ENCODE peak calls at places on chromosomes 13 and 19, in six cellular contexts. Q is tibial artery, X is Peyer's patch, P is AG04450, D is lung, N is mammary epithelial cell. E is an unnamed sample.

GRCh38 chr19:56314584-56315075 is at the start of gene ZSCAN5A:
- DNase-seq in N (peak), P (peak), X (peak), D (peak), Q (peak), E (peak)

GRCh38 chr19:55333870-55334269 is 5.8 kb upstream of the KMT5C start:
- DNase-seq in N (no peak), D (no peak), Q (no peak), X (peak), P (no peak), E (no peak)

GRCh38 chr13:33340631-33341030 is 55.1 kb upstream of the STARD13 start:
- DNase-seq in D (no peak), X (no peak), N (no peak), P (no peak), Q (no peak), E (no peak)

GRCh38 chr13:76331948-76332712 is 554.1 kb downstream of the KCTD12 start:
- DNase-seq in X (no peak), P (peak), D (no peak), Q (no peak), N (no peak), E (no peak)

GRCh38 chr19:2309734-2310362 is 1.9 kb upstream of the LINGO3 start:
- DNase-seq in P (no peak), Q (no peak), N (no peak), D (no peak), X (no peak), E (no peak)

GRCh38 chr19:16628984-16629691 is 1.1 kb upstream of the MED26 start:
- DNase-seq in P (peak), Q (no peak), D (no peak), X (no peak), N (peak), E (no peak)

GRCh38 chr13:111909971-111910671 is 156.8 kb upstream of the SOX1 start:
- DNase-seq in P (no peak), N (no peak), D (peak), X (peak), Q (peak), E (no peak)

GRCh38 chr19:3403489-3404323 is 37.3 kb downstream of the NFIC start:
- DNase-seq in Q (peak), X (peak), D (peak), N (peak), P (peak), E (peak)

GRCh38 chr13:113536461-113537110 is 46.1 kb upstream of the DCUN1D2 start:
- DNase-seq in P (no peak), N (no peak), Q (peak), D (no peak), X (no peak), E (no peak)

GRCh38 chr19:44142014-44142523 is 715 bp downstream of the ZNF234 start:
- DNase-seq in P (no peak), N (peak), X (no peak), D (no peak), Q (no peak), E (no peak)

GRCh38 chr13:28412981-28413380 is 81.9 kb downstream of the FLT1 start:
- DNase-seq in Q (no peak), X (no peak), N (no peak), D (no peak), P (no peak), E (no peak)

GRCh38 chr13:93108111-93108581 is 118.5 kb upstream of the GPC6 start:
- DNase-seq in Q (no peak), X (no peak), P (no peak), D (no peak), N (no peak), E (no peak)

GRCh38 chr13:43331676-43332075 is 308.3 kb downstream of the DNAJC15 start:
- DNase-seq in X (no peak), D (no peak), Q (no peak), P (no peak), N (no peak), E (no peak)

GRCh38 chr13:71240906-71241305 is 626.1 kb downstream of the DACH1 start:
- DNase-seq in N (no peak), P (no peak), D (no peak), Q (no peak), X (no peak), E (no peak)

GRCh38 chr13:30659980-30660379 is 42.3 kb downstream of the USPL1 start:
- DNase-seq in N (peak), P (no peak), X (no peak), Q (no peak), D (no peak), E (no peak)

GRCh38 chr19:4371898-4372629 is 28.3 kb downstream of the SH3GL1 start:
- DNase-seq in D (no peak), Q (peak), X (no peak), P (no peak), N (no peak), E (no peak)

GRCh38 chr19:35144600-35145436 is 1.8 kb downstream of the FXYD7 start:
- DNase-seq in P (no peak), D (peak), Q (no peak), X (no peak), N (peak), E (no peak)

GRCh38 chr19:52896431-52897148 is 845 bp downstream of the ZNF320 start:
- DNase-seq in P (no peak), X (peak), N (peak), Q (no peak), D (peak), E (no peak)

GRCh38 chr19:35211545-35212230 is 16.9 kb downstream of the FAM187B start:
- DNase-seq in X (no peak), D (no peak), P (no peak), N (no peak), Q (peak), E (no peak)

GRCh38 chr19:45059258-45059965 is 16.9 kb downstream of the ZNF296 start:
- DNase-seq in Q (peak), N (peak), P (peak), D (peak), X (peak), E (no peak)

GRCh38 chr19:11480081-11480926 is 542 bp downstream of the ELAVL3 start:
- DNase-seq in Q (no peak), X (no peak), P (no peak), D (no peak), N (no peak), E (no peak)

GRCh38 chr19:29524912-29525870 is 603 bp upstream of the VSTM2B start:
- DNase-seq in P (no peak), D (no peak), X (no peak), Q (no peak), N (peak), E (no peak)

GRCh38 chr13:50732712-50733111 is 110.8 kb downstream of the DLEU7 start:
- DNase-seq in Q (no peak), P (no peak), D (no peak), X (no peak), N (peak), E (no peak)

GRCh38 chr19:33666196-33666595 is 44.4 kb downstream of the CHST8 start:
- DNase-seq in D (no peak), X (no peak), N (no peak), P (no peak), Q (no peak), E (no peak)

GRCh38 chr13:110916671-110917142 is 1.8 kb upstream of the ANKRD10 start:
- DNase-seq in Q (no peak), P (no peak), X (no peak), N (peak), D (no peak), E (no peak)

GRCh38 chr19:31315621-31316011 is 33.6 kb downstream of the TSHZ3 start:
- DNase-seq in P (no peak), Q (no peak), N (no peak), D (no peak), X (no peak), E (no peak)

GRCh38 chr19:31313291-31314030 is 35.8 kb downstream of the TSHZ3 start:
- DNase-seq in D (no peak), Q (no peak), N (no peak), X (no peak), P (no peak), E (no peak)

GRCh38 chr19:31316201-31316951 is 32.9 kb downstream of the TSHZ3 start:
- DNase-seq in N (no peak), Q (no peak), P (no peak), D (no peak), X (no peak), E (no peak)

GRCh38 chr19:31314156-31314555 is 35.1 kb downstream of the TSHZ3 start:
- DNase-seq in Q (no peak), N (no peak), D (no peak), P (no peak), X (no peak), E (no peak)

GRCh38 chr19:31314849-31315620 is 34.2 kb downstream of the TSHZ3 start:
- DNase-seq in D (no peak), Q (no peak), X (no peak), N (no peak), P (no peak), E (no peak)
- TF ChIP-seq CTCF in D (no peak), Q (no peak), X (no peak), N (no peak), P (peak), E (no peak)

GRCh38 chr13:61778531-61778930 is 362.9 kb upstream of the PCDH20 start:
- DNase-seq in N (no peak), Q (no peak), X (no peak), P (no peak), D (no peak), E (no peak)

GRCh38 chr13:61774903-61775302 is 359.3 kb upstream of the PCDH20 start:
- DNase-seq in X (no peak), N (no peak), D (no peak), Q (no peak), P (no peak), E (no peak)

GRCh38 chr13:61779456-61779855 is 363.8 kb upstream of the PCDH20 start:
- DNase-seq in P (no peak), N (no peak), X (no peak), D (no peak), Q (no peak), E (no peak)

GRCh38 chr13:61777902-61778301 is 362.3 kb upstream of the PCDH20 start:
- DNase-seq in D (no peak), X (no peak), P (no peak), Q (no peak), N (no peak), E (no peak)

DNA sequence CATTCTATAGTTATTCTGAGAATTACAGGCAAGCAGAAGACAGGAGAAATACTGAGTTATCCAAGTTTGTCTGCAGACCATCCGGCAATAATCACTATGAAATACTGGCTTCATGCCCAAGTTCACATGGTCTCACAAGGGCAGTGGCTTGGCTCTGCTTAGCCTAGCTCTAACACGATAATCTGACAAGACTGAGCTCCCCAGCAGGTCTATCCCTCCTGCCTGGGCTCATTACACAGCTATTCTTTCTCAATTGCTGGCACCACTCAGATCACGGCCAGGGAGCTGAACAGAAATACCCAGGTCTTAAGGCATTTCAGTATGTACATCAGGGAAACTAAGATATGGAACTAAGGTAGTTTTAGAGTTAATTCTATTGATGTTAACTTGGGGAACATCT is 361.6 kb upstream of the PCDH20 start:
- DNase-seq in X (no peak), P (no peak), N (no peak), Q (no peak), D (no peak), E (no peak)
- H3K27ac ChIP-seq in X (no peak), P (no peak), N (no peak), Q (no peak), D (no peak), E (no peak)

GRCh38 chr19:37329686-37330085 is 41.2 kb upstream of the ZNF527 start:
- DNase-seq in D (no peak), N (no peak), P (no peak), Q (no peak), X (no peak), E (no peak)
- TF ChIP-seq CTCF in D (no peak), N (peak), P (peak), Q (no peak), X (no peak), E (no peak)

DNA sequence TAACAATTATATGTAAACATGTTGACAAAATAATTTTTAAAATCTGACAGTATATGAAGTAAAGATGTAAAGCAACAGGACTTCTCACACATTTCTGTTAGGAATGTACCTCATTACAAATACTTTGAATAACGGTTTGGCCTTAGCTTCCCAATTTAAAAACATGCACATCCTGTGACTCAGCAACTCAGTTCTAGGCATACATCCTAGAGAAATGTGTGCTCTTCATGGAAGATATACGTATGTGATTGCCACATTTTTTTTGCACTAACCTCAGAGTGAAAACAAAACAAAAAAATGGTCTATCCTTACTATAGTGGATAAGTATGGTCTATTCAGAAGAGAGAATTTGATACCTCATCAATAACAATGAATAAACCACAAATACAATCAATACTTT is 314.6 kb downstream of the LIG4 start:
- DNase-seq in D (no peak), X (no peak), P (peak), N (no peak), Q (no peak), E (no peak)
- H3K27ac ChIP-seq in D (no peak), X (no peak), P (no peak), N (no peak), Q (no peak), E (no peak)

GRCh38 chr13:68473834-68474326 is 1243.7 kb upstream of the PCDH9 start:
- DNase-seq in Q (no peak), P (no peak), N (no peak), D (no peak), X (no peak), E (no peak)
- TF ChIP-seq CTCF in Q (no peak), P (no peak), N (no peak), D (no peak), X (no peak), E (no peak)

DNA sequence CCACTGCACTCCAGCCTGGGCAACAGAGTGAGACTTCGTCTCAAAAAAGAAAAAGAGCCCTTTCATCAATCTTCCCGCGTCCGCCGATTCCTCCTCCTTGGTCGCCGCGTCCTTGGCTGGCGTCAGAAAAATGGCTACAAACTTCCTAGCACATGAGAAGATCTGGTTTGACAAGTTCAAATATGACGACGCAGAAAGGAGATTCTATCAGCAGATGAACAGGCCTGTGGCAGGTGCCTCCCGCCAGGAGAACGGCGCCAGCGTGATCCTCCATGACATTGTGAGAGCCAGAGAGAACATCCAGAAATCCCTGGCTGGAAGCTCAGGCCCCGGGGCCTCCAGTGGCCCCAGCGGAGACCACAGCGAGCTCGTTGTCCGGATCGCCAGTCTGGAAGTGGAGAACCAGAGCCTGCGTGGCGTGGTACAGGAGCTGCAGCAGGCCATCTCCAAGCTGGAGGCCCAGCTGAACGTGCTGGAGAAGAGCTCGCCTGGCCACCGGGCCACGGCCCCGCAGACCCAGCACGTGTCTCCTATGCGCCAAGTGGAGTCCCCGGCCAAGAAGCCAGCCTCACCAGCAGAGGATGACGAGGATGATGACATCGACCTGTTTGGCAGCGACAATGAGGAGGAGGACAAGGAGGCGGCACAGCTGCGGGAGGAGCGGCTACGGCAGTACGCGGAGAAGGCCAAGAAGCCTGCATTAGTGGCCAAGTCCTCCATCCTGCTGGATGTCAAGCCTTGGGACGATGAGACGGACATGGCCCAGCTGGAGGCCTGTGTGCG is 2.1 kb upstream of the MISP3 start:
- DNase-seq in N (no peak), X (peak), Q (no peak), P (no peak), D (no peak), E (no peak)
- H3K27ac ChIP-seq in N (no peak), X (no peak), Q (no peak), P (no peak), D (no peak), E (no peak)

DNA sequence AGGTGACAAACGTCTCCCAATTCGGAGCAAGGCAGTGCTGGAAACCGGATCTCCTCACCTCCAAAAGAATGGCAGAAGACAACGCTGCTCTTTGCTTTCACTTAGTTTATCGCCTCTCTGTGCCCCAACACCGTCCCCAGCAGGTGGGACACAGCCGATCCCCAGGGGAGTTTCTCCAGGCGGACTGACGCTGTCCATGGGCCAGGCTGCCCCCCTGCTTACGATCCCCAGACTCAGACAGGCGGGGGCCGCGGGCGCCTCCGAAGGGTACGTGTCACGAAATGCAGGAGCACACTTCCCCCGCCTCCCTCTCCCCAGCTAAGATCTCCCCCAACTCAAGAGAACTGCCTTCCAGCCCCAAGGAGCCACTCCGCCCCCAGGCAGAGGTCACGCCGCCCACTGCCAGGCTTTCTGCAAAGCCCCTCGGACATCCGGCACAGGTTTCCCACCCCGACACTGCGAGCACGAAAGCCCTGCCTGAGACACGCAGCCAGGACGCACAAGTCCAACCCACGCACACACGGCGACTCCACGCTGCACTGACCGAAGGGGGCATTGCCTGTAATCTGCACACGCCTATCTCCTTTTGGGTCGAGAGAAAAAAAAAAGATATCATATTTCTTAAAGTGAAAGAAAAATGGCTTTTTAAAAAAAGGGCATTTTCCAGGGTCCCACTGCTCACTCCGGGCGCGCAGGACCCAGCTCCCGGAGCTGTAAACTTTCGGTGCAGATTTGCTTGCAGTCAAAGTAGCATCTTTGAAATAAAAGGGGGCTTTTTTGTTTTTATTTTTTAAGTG is 1.9 kb downstream of the SPRY2 start:
- DNase-seq in Q (peak), P (peak), X (peak), N (peak), D (peak), E (peak)
- TF ChIP-seq CTCF in Q (peak), P (peak), X (peak), N (no peak), D (no peak), E (peak)

GRCh38 chr19:46721269-46722003 is 4.5 kb upstream of the PRKD2 start:
- DNase-seq in Q (no peak), P (no peak), N (no peak), X (no peak), D (no peak), E (no peak)
- H3K27ac ChIP-seq in Q (no peak), P (no peak), N (no peak), X (no peak), D (no peak), E (no peak)